ENCODE peak calls at places on chromosomes 6 and 20, in five cellular contexts. Z is CD8-positive, alpha-beta T cell; X is neural progenitor cell; M is AG09309; U is AG04449. I is an unnamed sample.

GRCh38 chr6:16776394-16777017 is 15.2 kb upstream of the ATXN1 start:
- DNase-seq in Z (no peak), X (no peak), M (no peak), U (no peak), I (no peak)

GRCh38 chr20:48157970-48158369 is 372.7 kb upstream of the SULF2 start:
- DNase-seq in Z (no peak), X (no peak), M (no peak), U (no peak), I (no peak)

GRCh38 chr6:121652726-121653623 is 217.5 kb downstream of the GJA1 start:
- DNase-seq in Z (no peak), X (no peak), M (peak; percentile 60), U (peak; percentile 37), I (no peak)

GRCh38 chr20:62217913-62218773 is 1.9 kb downstream of the HRH3 start:
- DNase-seq in Z (no peak), X (peak; percentile 43), M (no peak), U (no peak), I (no peak)

GRCh38 chr6:33169286-33170175 is 22.7 kb downstream of the COL11A2 start:
- DNase-seq in Z (no peak), X (no peak), M (no peak), U (no peak), I (no peak)

GRCh38 chr20:1817577-1818211 is 77.5 kb upstream of the SIRPA start:
- DNase-seq in Z (peak; percentile 47), X (no peak), M (no peak), U (no peak), I (no peak)

GRCh38 chr6:111444794-111445193 is 38.2 kb downstream of the REV3L start:
- DNase-seq in Z (no peak), X (no peak), M (no peak), U (no peak), I (no peak)

GRCh38 chr6:157760589-157761330 is 62.3 kb upstream of the SNX9 start:
- DNase-seq in Z (no peak), X (no peak), M (peak; percentile 88), U (peak; percentile 64), I (no peak)

GRCh38 chr6:72560721-72561593 is 60.9 kb upstream of the KCNQ5 start:
- DNase-seq in Z (no peak), X (no peak), M (no peak), U (no peak), I (no peak)

GRCh38 chr20:3797226-3797545 is 1.1 kb downstream of the CDC25B start:
- DNase-seq in Z (no peak), X (no peak), M (no peak), U (no peak), I (no peak)

GRCh38 chr20:3777726-3778629 is 3.3 kb downstream of the SPEF1 start:
- DNase-seq in Z (peak; percentile 64), X (peak; percentile 81), M (no peak), U (no peak), I (peak; percentile 64)

GRCh38 chr20:63022501-63022900 is 15.7 kb upstream of the BHLHE23 start:
- DNase-seq in Z (no peak), X (no peak), M (no peak), U (no peak), I (no peak)

GRCh38 chr20:16505894-16506293 is 67.4 kb downstream of the KIF16B start:
- DNase-seq in Z (no peak), X (no peak), M (no peak), U (no peak), I (no peak)
- TF ChIP-seq CTCF in Z (no peak), X (no peak), M (no peak), U (no peak), I (no peak)

GRCh38 chr6:89951574-89952360 is 57.5 kb downstream of the GJA10 start:
- DNase-seq in Z (no peak), X (peak; percentile 62), M (no peak), U (no peak), I (no peak)
- TF ChIP-seq CTCF in Z (no peak), X (peak; percentile 34), M (no peak), U (no peak), I (no peak)

GRCh38 chr20:31551163-31551562 is 36.9 kb downstream of the HM13 start:
- DNase-seq in Z (no peak), X (no peak), M (no peak), U (no peak), I (no peak)
- TF ChIP-seq CTCF in Z (no peak), X (no peak), M (no peak), U (no peak), I (no peak)

DNA sequence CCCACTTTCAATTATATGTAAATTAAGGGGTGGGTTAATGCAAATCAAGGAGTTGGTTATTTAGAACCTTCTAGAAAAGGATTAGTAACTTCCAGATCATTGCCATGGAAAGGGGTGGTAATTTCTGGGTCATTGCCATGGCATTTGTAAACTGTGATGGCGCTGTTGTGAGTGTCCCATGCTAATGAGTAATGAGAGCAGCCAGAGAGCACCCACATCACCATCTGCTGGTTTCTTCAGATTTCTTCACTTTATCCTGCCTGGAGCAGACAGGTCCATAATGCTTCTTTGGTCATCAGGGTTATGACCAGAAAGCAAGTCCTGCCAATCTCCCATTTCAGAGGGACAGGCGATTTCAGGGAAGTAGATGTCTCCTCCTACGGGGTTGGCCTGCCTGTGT is 311.3 kb upstream of the CNR1 start:
- DNase-seq in Z (no peak), X (no peak), M (no peak), U (no peak), I (no peak)
- TF ChIP-seq CTCF in Z (no peak), X (no peak), M (no peak), U (no peak), I (no peak)

GRCh38 chr6:44002591-44003344 is 124.5 kb downstream of the MRPL14 start:
- DNase-seq in Z (peak; percentile 66), X (peak; percentile 88), M (no peak), U (no peak), I (peak; percentile 71)
- TF ChIP-seq CTCF in Z (no peak), X (peak; percentile 39), M (peak; percentile 35), U (peak; percentile 41), I (peak; percentile 28)